ENCODE peak calls at places on chromosomes 2 and 18, in six cellular contexts. C is GM23248, O is SK-N-SH, Y is neural progenitor cell, H is PC-3, P is HCT116. G is an unnamed sample.

GRCh38 chr2:890214-890613 is 60.4 kb upstream of the SNTG2 start:
- DNase-seq in C (no peak), O (no peak), Y (no peak), H (no peak), P (no peak), G (no peak)

GRCh38 chr2:154537024-154537423 is 161.5 kb upstream of the KCNJ3 start:
- DNase-seq in C (no peak), O (no peak), Y (no peak), H (no peak), P (no peak), G (peak; percentile 67)

GRCh38 chr18:48023334-48024008 is 93.0 kb upstream of the SMAD2 start:
- DNase-seq in C (peak; percentile 65), O (peak; percentile 89), Y (peak; percentile 73), H (peak; percentile 76), P (peak; percentile 52), G (peak; percentile 31)

GRCh38 chr2:240567872-240568677 is at the start of gene RNPEPL1:
- DNase-seq in C (peak; percentile 71), O (peak; percentile 90), Y (peak; percentile 76), H (peak; percentile 44), P (no peak), G (peak; percentile 60)

GRCh38 chr2:187169108-187169713 is 278.8 kb downstream of the CALCRL start:
- DNase-seq in C (peak; percentile 23), O (no peak), Y (no peak), H (no peak), P (no peak), G (peak; percentile 14)

GRCh38 chr2:229627728-229628127 is 86.6 kb downstream of the DNER start:
- DNase-seq in C (no peak), O (no peak), Y (no peak), H (no peak), P (no peak), G (no peak)

GRCh38 chr2:240130393-240131195 is 5.5 kb downstream of the COPS9 start:
- DNase-seq in C (no peak), O (no peak), Y (no peak), H (no peak), P (no peak), G (no peak)

GRCh38 chr2:121476714-121477113 is 54.0 kb upstream of the RNU4ATAC start:
- DNase-seq in C (no peak), O (no peak), Y (peak; percentile 51), H (no peak), P (no peak), G (no peak)

GRCh38 chr18:23058746-23059440 is 76.4 kb upstream of the CABLES1 start:
- DNase-seq in C (peak; percentile 37), O (no peak), Y (peak; percentile 25), H (no peak), P (no peak), G (no peak)

GRCh38 chr2:44392338-44392943 is 30.7 kb downstream of the CAMKMT start:
- DNase-seq in C (peak; percentile 68), O (peak; percentile 41), Y (peak; percentile 71), H (peak; percentile 73), P (peak; percentile 6), G (peak; percentile 55)

GRCh38 chr2:30421551-30422436 is 25.3 kb upstream of the LCLAT1 start:
- DNase-seq in C (peak; percentile 94), O (peak; percentile 88), Y (peak; percentile 43), H (no peak), P (no peak), G (peak; percentile 23)

GRCh38 chr18:25672490-25672889 is 320.5 kb upstream of the ZNF521 start:
- DNase-seq in C (no peak), O (no peak), Y (peak; percentile 24), H (no peak), P (no peak), G (no peak)

GRCh38 chr2:54898451-54899226 is 151.6 kb downstream of the RTN4 start:
- DNase-seq in C (no peak), O (no peak), Y (no peak), H (no peak), P (no peak), G (no peak)

GRCh38 chr2:3485166-3485565 is 34.2 kb downstream of the ADI1 start:
- DNase-seq in C (no peak), O (peak; percentile 33), Y (no peak), H (no peak), P (no peak), G (no peak)

GRCh38 chr2:16241166-16242160 is 301.1 kb downstream of the MYCN start:
- DNase-seq in C (no peak), O (no peak), Y (no peak), H (no peak), P (no peak), G (no peak)

GRCh38 chr2:16139663-16140610 is 199.6 kb downstream of the MYCN start:
- DNase-seq in C (no peak), O (no peak), Y (no peak), H (no peak), P (no peak), G (no peak)

GRCh38 chr18:24530630-24531111 is 70.2 kb downstream of the HRH4 start:
- DNase-seq in C (peak; percentile 78), O (no peak), Y (no peak), H (peak; percentile 54), P (peak; percentile 42), G (no peak)

GRCh38 chr2:96359310-96359709 is 23.7 kb downstream of the NCAPH start:
- DNase-seq in C (no peak), O (peak; percentile 39), Y (no peak), H (peak; percentile 20), P (no peak), G (no peak)

GRCh38 chr2:133780099-133780996 is 212.1 kb upstream of the NCKAP5 start:
- DNase-seq in C (peak; percentile 65), O (peak; percentile 48), Y (peak; percentile 86), H (peak; percentile 94), P (peak; percentile 52), G (peak; percentile 77)

GRCh38 chr2:96962567-96963203 is 23.7 kb downstream of the FAM178B start:
- DNase-seq in C (no peak), O (no peak), Y (no peak), H (no peak), P (no peak), G (peak; percentile 53)

GRCh38 chr2:216139884-216140283 is 30.7 kb downstream of the XRCC5 start:
- DNase-seq in C (peak; percentile 26), O (peak; percentile 27), Y (peak; percentile 26), H (peak; percentile 43), P (peak; percentile 21), G (peak; percentile 39)

GRCh38 chr18:75635096-75635495 is 207.6 kb upstream of the SMIM21 start:
- DNase-seq in C (no peak), O (no peak), Y (no peak), H (no peak), P (no peak), G (no peak)

GRCh38 chr18:76353500-76353899 is 141.5 kb downstream of the ZNF516 start:
- DNase-seq in C (no peak), O (no peak), Y (no peak), H (no peak), P (no peak), G (no peak)

GRCh38 chr2:168699834-168700417 is 102.5 kb upstream of the NOSTRIN start:
- DNase-seq in C (peak; percentile 23), O (peak; percentile 33), Y (no peak), H (no peak), P (no peak), G (no peak)

GRCh38 chr18:58965930-58966662 is 101.4 kb downstream of the ZNF532 start:
- DNase-seq in C (no peak), O (no peak), Y (peak; percentile 39), H (no peak), P (no peak), G (peak; percentile 66)

GRCh38 chr2:27705851-27706622 is 42.3 kb downstream of the SLC4A1AP start:
- DNase-seq in C (peak; percentile 96), O (no peak), Y (no peak), H (peak; percentile 92), P (peak; percentile 80), G (no peak)

GRCh38 chr2:172084484-172084733 is 898 bp upstream of the DLX1 start:
- DNase-seq in C (no peak), O (no peak), Y (no peak), H (peak; percentile 62), P (no peak), G (no peak)
- H3K9ac ChIP-seq in C (peak overlapping the region; percentile 89), O (no peak overlapping the region), Y (no peak overlapping the region), H (peak overlapping the region; percentile 79), P (peak overlapping the region; percentile 59), G (no peak overlapping the region)

DNA sequence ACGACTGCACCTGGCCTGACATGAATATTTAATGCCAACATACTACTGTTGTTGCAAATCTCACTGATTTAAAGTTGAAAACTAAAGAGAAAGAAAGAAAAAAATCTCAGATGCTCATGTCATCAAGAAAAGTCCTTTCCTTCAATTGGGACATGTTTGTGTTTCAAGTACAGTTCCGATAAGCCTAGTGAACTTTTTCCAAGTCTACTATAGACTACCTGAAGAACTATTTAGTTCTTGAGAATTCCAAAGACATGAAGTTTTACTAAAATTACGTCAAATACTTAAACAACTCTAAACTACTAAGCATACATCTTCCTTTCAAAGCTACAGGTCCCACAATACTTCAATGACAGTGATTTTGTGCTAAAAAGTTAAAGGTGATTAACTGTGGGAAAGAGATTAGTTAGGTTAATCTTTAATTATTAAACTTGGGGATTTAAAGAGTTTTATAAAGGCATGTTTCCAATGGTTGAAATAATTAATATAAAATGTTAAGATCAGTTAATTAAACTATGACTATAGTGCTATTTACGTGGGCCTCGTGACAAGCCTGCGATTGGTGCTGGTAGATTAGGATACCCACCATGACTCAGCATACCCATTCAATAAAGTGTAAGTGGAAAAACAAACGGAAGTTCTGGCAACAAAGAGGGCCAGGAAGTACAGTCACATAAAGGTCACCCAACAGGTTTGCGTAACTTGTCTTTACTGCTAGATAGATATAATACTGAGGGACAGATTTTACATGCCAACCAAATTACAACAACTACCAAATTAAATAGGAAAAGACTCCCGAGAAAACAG is 55.5 kb downstream of the SEPTIN10 start:
- DNase-seq in C (peak; percentile 92), O (no peak), Y (no peak), H (peak; percentile 97), P (peak; percentile 68), G (no peak)
- TF ChIP-seq EZH2phosphoT487 in C (no peak), O (no peak), Y (no peak), H (no peak), P (no peak), G (no peak)

GRCh38 chr2:85325466-85325811 is 2.4 kb downstream of the TGOLN2 start:
- DNase-seq in C (no peak), O (no peak), Y (no peak), H (no peak), P (no peak), G (no peak)
- H3K79me2 ChIP-seq in C (peaks cover 71% of the 10 kb centered on the region), O (peaks cover 74% of the 10 kb centered on the region), Y (peaks cover 40% of the 10 kb centered on the region), H (peaks cover 79% of the 10 kb centered on the region), P (peaks cover 66% of the 10 kb centered on the region), G (peaks cover 75% of the 10 kb centered on the region)

GRCh38 chr2:123157016-123157415 is 868.1 kb upstream of the CNTNAP5 start:
- DNase-seq in C (no peak), O (no peak), Y (no peak), H (peak; percentile 6), P (no peak), G (no peak)
- H3K9ac ChIP-seq in C (no peak overlapping the region), O (no peak overlapping the region), Y (no peak overlapping the region), H (no peak overlapping the region), P (no peak overlapping the region), G (no peak overlapping the region)